ENCODE peak calls at places on chromosomes 2 and 18, in five cellular contexts. T is CD4-positive, alpha-beta T cell; H is tibial artery; E is HepG2; U is effector memory CD4-positive, alpha-beta T cell. S is an unnamed sample.

GRCh38 chr2:84821806-84822205 is 59.1 kb downstream of the TRABD2A start:
- DNase-seq in E (no peak), H (no peak), U (no peak), T (no peak), S (no peak)

GRCh38 chr2:59993721-59994120 is 559.7 kb downstream of the BCL11A start:
- DNase-seq in H (no peak), U (no peak), E (no peak), T (no peak), S (no peak)

GRCh38 chr2:72012886-72013574 is 134.6 kb downstream of the CYP26B1 start:
- DNase-seq in T (no peak), H (no peak), U (no peak), E (no peak), S (no peak)

GRCh38 chr2:57497489-57498096 is 549.0 kb upstream of the VRK2 start:
- DNase-seq in U (no peak), E (peak; percentile 50), T (no peak), H (no peak), S (no peak)

GRCh38 chr2:239099474-239099873 is 251.6 kb downstream of the TWIST2 start:
- DNase-seq in H (no peak), E (no peak), U (no peak), T (no peak), S (no peak)

GRCh38 chr2:235026649-235027557 is 75.1 kb downstream of the SH3BP4 start:
- DNase-seq in U (no peak), H (no peak), E (no peak), T (no peak), S (no peak)

GRCh38 chr2:71506222-71506621 is 52.9 kb downstream of the DYSF start:
- DNase-seq in E (no peak), U (no peak), H (no peak), T (no peak), S (no peak)

GRCh38 chr2:134301099-134301970 is 47.5 kb downstream of the MGAT5 start:
- DNase-seq in U (no peak), T (no peak), E (no peak), H (no peak), S (no peak)

GRCh38 chr2:127564429-127565260 is 29.2 kb downstream of the MYO7B start:
- DNase-seq in E (no peak), H (no peak), T (no peak), U (no peak), S (no peak)

GRCh38 chr18:74065366-74065765 is 82.3 kb downstream of the FBXO15 start:
- DNase-seq in U (no peak), H (no peak), T (no peak), E (no peak), S (no peak)

GRCh38 chr18:61992285-61992684 is 99.5 kb upstream of the RNF152 start:
- DNase-seq in T (no peak), U (no peak), E (peak; percentile 13), H (no peak), S (no peak)

GRCh38 chr2:3626118-3626816 is 31.4 kb downstream of the COLEC11 start:
- DNase-seq in U (no peak), E (peak; percentile 51), T (no peak), H (peak; percentile 11), S (no peak)

GRCh38 chr2:146374505-146374904 is 1470.3 kb upstream of the ACVR2A start:
- DNase-seq in H (no peak), U (no peak), E (no peak), T (no peak), S (no peak)

GRCh38 chr2:205903549-205904129 is 182.3 kb downstream of the INO80D start:
- DNase-seq in T (no peak), H (no peak), E (peak; percentile 79), U (no peak), S (no peak)

GRCh38 chr2:127701651-127702394 is 526 bp downstream of the SFT2D3 start:
- DNase-seq in H (peak; percentile 67), T (peak; percentile 65), U (peak; percentile 63), E (peak; percentile 71), S (peak; percentile 72)

GRCh38 chr18:75067996-75068645 is 140.8 kb downstream of the PTGR3 start:
- DNase-seq in E (no peak), U (no peak), H (no peak), T (no peak), S (no peak)

GRCh38 chr2:185502351-185502750 is 236.3 kb upstream of the FSIP2 start:
- DNase-seq in H (no peak), E (no peak), T (no peak), U (no peak), S (no peak)

GRCh38 chr2:112301171-112301584 is 25.8 kb downstream of the ZC3H6 start:
- DNase-seq in U (no peak), E (peak; percentile 24), H (no peak), T (no peak), S (no peak)

GRCh38 chr18:2847341-2848144 is 737 bp downstream of the EMILIN2 start:
- DNase-seq in E (no peak), T (no peak), U (no peak), H (peak; percentile 41), S (peak; percentile 13)

GRCh38 chr2:228869601-228870264 is 401.4 kb downstream of the PID1 start:
- DNase-seq in H (no peak), U (no peak), T (no peak), E (no peak), S (no peak)

GRCh38 chr2:134843968-134844367 is 5.6 kb downstream of the ACMSD start:
- DNase-seq in U (no peak), T (no peak), H (no peak), E (no peak), S (no peak)

GRCh38 chr2:224579411-224579810 is 5.8 kb downstream of the CUL3 start:
- DNase-seq in U (no peak), T (no peak), H (no peak), E (no peak), S (no peak)

GRCh38 chr2:49367003-49367402 is 212.7 kb upstream of the FSHR start:
- DNase-seq in E (no peak), T (no peak), H (no peak), U (no peak), S (no peak)

GRCh38 chr2:45000921-45001628 is 8.2 kb downstream of the SIX2 start:
- DNase-seq in U (no peak), T (no peak), E (no peak), H (no peak), S (no peak)

GRCh38 chr18:74457743-74458465 is 796 bp upstream of the DIPK1C start:
- DNase-seq in H (no peak), T (no peak), E (no peak), U (no peak), S (no peak)

GRCh38 chr2:23563673-23564617 is 179.0 kb downstream of the KLHL29 start:
- DNase-seq in U (no peak), H (peak; percentile 85), T (no peak), E (no peak), S (no peak)

GRCh38 chr2:64017811-64018714 is 1.2 kb downstream of the VPS54 start:
- DNase-seq in E (no peak), U (no peak), T (no peak), H (no peak), S (no peak)

GRCh38 chr2:228545041-228545440 is 363.6 kb upstream of the SPHKAP start:
- DNase-seq in E (no peak), H (no peak), U (no peak), T (no peak), S (no peak)

GRCh38 chr2:206274434-206275273 is at the start of gene ZDBF2:
- DNase-seq in E (no peak), U (peak; percentile 6), H (no peak), T (no peak), S (peak; percentile 23)

DNA sequence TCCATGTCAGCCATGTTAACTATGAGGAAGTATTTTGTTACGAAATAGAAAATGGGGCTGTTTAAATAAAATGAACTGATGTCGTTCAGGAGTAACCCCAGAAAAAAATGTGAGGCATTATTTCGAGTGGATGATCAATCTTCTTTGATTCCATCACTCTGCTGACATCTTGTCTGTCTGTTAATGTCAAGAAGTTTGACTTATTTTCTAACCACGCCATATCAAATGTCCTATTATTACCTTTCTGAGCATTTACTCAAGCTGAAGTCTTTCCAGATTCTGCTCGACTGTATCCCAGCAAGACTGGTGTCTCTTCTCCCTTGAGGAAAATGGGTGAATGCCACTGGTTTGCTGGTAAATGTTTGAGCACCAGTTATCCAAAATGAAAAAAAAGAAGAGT is 672.9 kb upstream of the SOX11 start:
- DNase-seq in E (no peak), H (no peak), U (no peak), T (no peak), S (no peak)
- H3K9me3 ChIP-seq in E (peaks cover 95% of the 10 kb centered on the region), H (no peaks in the 10 kb centered on the region), U (peaks cover 4% of the 10 kb centered on the region), T (peaks cover 6% of the 10 kb centered on the region), S (no peaks in the 10 kb centered on the region)

GRCh38 chr18:23267447-23267776 is 132.1 kb downstream of the CABLES1 start:
- DNase-seq in T (no peak), H (no peak), E (no peak), U (no peak), S (no peak)
- H3K9me3 ChIP-seq in T (peaks cover 11% of the 10 kb centered on the region), H (no peaks in the 10 kb centered on the region), E (peaks cover 17% of the 10 kb centered on the region), U (no peaks in the 10 kb centered on the region), S (no peaks in the 10 kb centered on the region)

DNA sequence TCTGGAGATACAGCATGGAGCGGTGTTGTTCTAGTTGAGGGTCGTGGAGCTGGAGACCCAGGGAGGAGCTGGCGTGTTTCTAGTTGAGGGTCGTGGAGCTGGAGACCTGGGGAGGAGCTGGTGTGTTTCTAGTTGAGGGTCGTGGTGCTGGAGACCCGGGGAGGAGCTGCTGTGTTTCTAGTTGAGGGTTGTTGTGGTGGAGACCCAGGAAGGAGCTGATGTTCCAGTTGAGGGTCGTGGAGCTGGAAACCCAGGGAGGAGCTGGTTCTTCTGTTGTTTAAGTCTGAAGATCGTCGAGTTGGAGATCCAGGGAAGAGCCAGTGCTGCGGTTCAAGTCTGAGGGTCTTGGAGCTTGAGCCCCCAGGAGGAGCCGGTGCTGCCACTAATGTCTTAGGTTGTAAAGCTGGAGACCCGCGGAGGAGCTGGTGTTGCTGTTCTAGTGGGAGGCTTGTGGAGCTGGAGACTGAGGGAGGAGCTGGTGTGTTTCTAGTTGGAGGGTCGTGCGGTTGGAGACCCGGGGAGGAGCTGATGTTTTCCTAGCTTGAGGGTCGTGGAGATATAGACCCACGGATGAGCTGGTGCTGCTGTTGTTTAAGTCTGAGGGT is 155.3 kb downstream of the RTP5 start:
- DNase-seq in U (no peak), H (no peak), T (no peak), E (no peak), S (no peak)
- H3K9me3 ChIP-seq in U (no peaks in the 10 kb centered on the region), H (no peaks in the 10 kb centered on the region), T (no peaks in the 10 kb centered on the region), E (no peaks in the 10 kb centered on the region), S (no peaks in the 10 kb centered on the region)

GRCh38 chr2:89818873-89819272 is 1127.4 kb downstream of the RPIA start:
- DNase-seq in T (no peak), H (no peak), U (no peak), E (no peak), S (no peak)

GRCh38 chr2:89820248-89820647 is 1128.8 kb downstream of the RPIA start:
- DNase-seq in T (no peak), H (no peak), U (no peak), E (no peak), S (no peak)

GRCh38 chr2:89819809-89820208 is 1128.3 kb downstream of the RPIA start:
- DNase-seq in T (no peak), E (no peak), U (no peak), H (no peak), S (no peak)

GRCh38 chr2:89823556-89823955 is 1132.1 kb downstream of the RPIA start:
- DNase-seq in E (no peak), H (no peak), U (no peak), T (no peak), S (no peak)

DNA sequence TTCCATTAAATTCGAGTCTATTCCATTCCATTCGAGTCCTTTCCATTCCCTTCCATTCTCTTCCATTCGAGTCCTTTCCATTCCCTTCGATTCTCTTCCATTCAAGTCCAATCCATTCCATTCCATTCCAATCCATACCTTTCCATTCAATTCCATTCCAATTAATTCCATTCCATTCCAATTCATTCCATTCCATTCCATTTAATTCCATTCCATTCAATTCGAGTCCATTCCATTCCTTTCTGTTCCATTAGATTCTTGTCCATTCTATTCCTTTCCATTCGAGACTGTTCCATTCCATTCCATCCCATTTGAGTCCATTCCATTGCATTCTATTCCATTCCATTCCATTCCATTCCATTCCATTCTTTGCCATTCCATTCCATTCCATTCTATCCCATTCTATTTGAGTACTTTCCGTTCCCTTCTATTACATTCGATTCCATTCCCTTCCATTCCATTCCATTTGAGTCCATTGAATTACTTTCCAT is 1130.0 kb downstream of the RPIA start:
- DNase-seq in U (no peak), H (no peak), E (no peak), T (no peak), S (no peak)
- H3K9me3 ChIP-seq in U (peaks cover 3% of the 10 kb centered on the region), H (peaks cover 9% of the 10 kb centered on the region), E (no peaks in the 10 kb centered on the region), T (peaks cover 60% of the 10 kb centered on the region), S (peaks cover 31% of the 10 kb centered on the region)

S was measured in T-helper 17 cell.